ENCODE peak calls at places on chromosomes 3 and 15, in nine cellular contexts. Z, Q, F, W, P, D, G, V and L are unnamed samples.
A peak's percentile ranks its signal among the peaks of the same experiment; 100 is the strongest.

GRCh38 chr3:71868891-71869290 is 83.9 kb upstream of the PROK2 start:
- DNase-seq in Z (no peak), Q (no peak), F (no peak), W (no peak), P (no peak), D (no peak), G (no peak), V (no peak), L (no peak)

GRCh38 chr3:180646187-180646790 is 33.0 kb downstream of the CCDC39 start:
- DNase-seq in Z (no peak), Q (no peak), F (no peak), W (no peak), P (no peak), D (no peak), G (no peak), V (no peak), L (no peak)

GRCh38 chr15:66830358-66830757 is 128.3 kb downstream of the SMAD6 start:
- DNase-seq in Z (no peak), Q (no peak), F (peak; percentile 58), W (no peak), P (peak; percentile 83), D (peak; percentile 64), G (no peak), V (no peak), L (peak; percentile 55)

GRCh38 chr3:141231923-141232861 is 567 bp downstream of the PXYLP1 start:
- DNase-seq in Z (no peak), Q (no peak), F (no peak), W (peak; percentile 57), P (no peak), D (no peak), G (peak; percentile 67), V (no peak), L (no peak)

GRCh38 chr15:51936119-51936478 is 35.5 kb downstream of the LEO1 start:
- DNase-seq in Z (no peak), Q (no peak), F (no peak), W (no peak), P (no peak), D (no peak), G (no peak), V (no peak), L (no peak)

GRCh38 chr15:92068121-92068520 is 214.6 kb downstream of the SLCO3A1 start:
- DNase-seq in Z (no peak), Q (no peak), F (no peak), W (no peak), P (no peak), D (no peak), G (no peak), V (no peak), L (peak; percentile 21)

GRCh38 chr3:148598619-148599018 is 99.1 kb upstream of the AGTR1 start:
- DNase-seq in Z (no peak), Q (no peak), F (no peak), W (no peak), P (no peak), D (no peak), G (no peak), V (no peak), L (no peak)

GRCh38 chr3:34947849-34948248 is 691.5 kb upstream of the ARPP21 start:
- DNase-seq in Z (no peak), Q (no peak), F (peak; percentile 91), W (no peak), P (peak; percentile 87), D (no peak), G (no peak), V (no peak), L (no peak)

GRCh38 chr15:91413142-91413541 is 313.1 kb downstream of the SV2B start:
- DNase-seq in Z (no peak), Q (no peak), F (no peak), W (no peak), P (no peak), D (no peak), G (no peak), V (no peak), L (peak; percentile 60)

GRCh38 chr15:31270767-31271166 is 55.9 kb upstream of the KLF13 start:
- DNase-seq in Z (no peak), Q (no peak), F (no peak), W (peak; percentile 26), P (no peak), D (no peak), G (peak; percentile 27), V (no peak), L (no peak)

GRCh38 chr3:152458725-152459515 is 190.2 kb downstream of the MBNL1 start:
- DNase-seq in Z (no peak), Q (no peak), F (peak; percentile 35), W (no peak), P (no peak), D (no peak), G (no peak), V (no peak), L (peak; percentile 25)

GRCh38 chr15:91448245-91448644 is 348.2 kb downstream of the SV2B start:
- DNase-seq in Z (no peak), Q (no peak), F (no peak), W (no peak), P (no peak), D (no peak), G (no peak), V (no peak), L (no peak)

GRCh38 chr3:57974796-57975388 is 33.3 kb upstream of the FLNB start:
- DNase-seq in Z (no peak), Q (no peak), F (peak; percentile 85), W (no peak), P (peak; percentile 99), D (peak; percentile 99), G (no peak), V (no peak), L (peak; percentile 99)

GRCh38 chr3:140408252-140408651 is 269.6 kb upstream of the TRIM42 start:
- DNase-seq in Z (no peak), Q (no peak), F (no peak), W (no peak), P (no peak), D (no peak), G (no peak), V (no peak), L (no peak)

GRCh38 chr3:23116041-23116440 is 87.1 kb upstream of the UBE2E2 start:
- DNase-seq in Z (no peak), Q (no peak), F (no peak), W (no peak), P (no peak), D (no peak), G (no peak), V (no peak), L (no peak)

GRCh38 chr15:95152741-95153140 is 921.4 kb downstream of the MCTP2 start:
- DNase-seq in Z (no peak), Q (no peak), F (no peak), W (no peak), P (no peak), D (no peak), G (no peak), V (no peak), L (no peak)

GRCh38 chr3:197801801-197802504 is 10.9 kb downstream of the LRCH3 start:
- DNase-seq in Z (no peak), Q (no peak), F (no peak), W (no peak), P (peak; percentile 11), D (no peak), G (no peak), V (no peak), L (peak; percentile 92)

GRCh38 chr3:20100106-20100605 is 59.9 kb downstream of the KAT2B start:
- DNase-seq in Z (no peak), Q (no peak), F (no peak), W (no peak), P (no peak), D (no peak), G (no peak), V (no peak), L (no peak)

GRCh38 chr3:57646723-57647122 is 46.2 kb downstream of the DENND6A start:
- DNase-seq in Z (no peak), Q (no peak), F (peak; percentile 17), W (no peak), P (peak; percentile 12), D (no peak), G (no peak), V (no peak), L (peak; percentile 19)

GRCh38 chr3:167885277-167885676 is 149.8 kb downstream of the SERPINI1 start:
- DNase-seq in Z (no peak), Q (no peak), F (no peak), W (no peak), P (no peak), D (no peak), G (no peak), V (no peak), L (no peak)